ENCODE peak calls at places on chromosomes 11 and 22, in eight cellular contexts. One of them, this sample, is unnamed.

GRCh38 chr11:9639099-9639498 is 24.8 kb upstream of the SWAP70 start:
- DNase-seq in activated naive CD4-positive, alpha-beta T cell treated with anti-CD3 and anti-CD28 coated beads for 36 hours: no peak
- DNase-seq in ureter: no peak
- DNase-seq in stimulated activated CD8-positive, alpha-beta memory T cell treated with anti-CD3 and anti-CD28 coated beads, Interleukin-2, amount 100 ng/mL, for 48 hours: no peak
- DNase-seq in T-helper 2 cell: no peak
- DNase-seq in psoas muscle: peak
- DNase-seq in stimulated activated CD4-positive, alpha-beta T cell treated with anti-CD3 and anti-CD28 coated beads, Interleukin-1b, Interleukin-23, amount 100 ng/mL, for 24 hours: no peak
- DNase-seq in ACHN: no peak
- DNase-seq in this sample: no peak

GRCh38 chr11:117045956-117046355 is 52.3 kb downstream of the SIK3 start:
- DNase-seq in stimulated activated CD4-positive, alpha-beta T cell treated with anti-CD3 and anti-CD28 coated beads, Interleukin-1b, Interleukin-23, amount 100 ng/mL, for 24 hours: no peak
- DNase-seq in ACHN: no peak
- DNase-seq in T-helper 2 cell: no peak
- DNase-seq in stimulated activated CD8-positive, alpha-beta memory T cell treated with anti-CD3 and anti-CD28 coated beads, Interleukin-2, amount 100 ng/mL, for 48 hours: no peak
- DNase-seq in ureter: no peak
- DNase-seq in activated naive CD4-positive, alpha-beta T cell treated with anti-CD3 and anti-CD28 coated beads for 36 hours: no peak
- DNase-seq in psoas muscle: no peak
- DNase-seq in this sample: no peak

GRCh38 chr11:36131719-36132349 is 157.4 kb downstream of the COMMD9 start:
- DNase-seq in psoas muscle: peak
- DNase-seq in stimulated activated CD4-positive, alpha-beta T cell treated with anti-CD3 and anti-CD28 coated beads, Interleukin-1b, Interleukin-23, amount 100 ng/mL, for 24 hours: no peak
- DNase-seq in ACHN: no peak
- DNase-seq in T-helper 2 cell: no peak
- DNase-seq in ureter: peak
- DNase-seq in stimulated activated CD8-positive, alpha-beta memory T cell treated with anti-CD3 and anti-CD28 coated beads, Interleukin-2, amount 100 ng/mL, for 48 hours: no peak
- DNase-seq in activated naive CD4-positive, alpha-beta T cell treated with anti-CD3 and anti-CD28 coated beads for 36 hours: peak
- DNase-seq in this sample: no peak

GRCh38 chr22:36184433-36185035 is 17.1 kb downstream of the APOL4 start:
- DNase-seq in T-helper 2 cell: no peak
- DNase-seq in stimulated activated CD4-positive, alpha-beta T cell treated with anti-CD3 and anti-CD28 coated beads, Interleukin-1b, Interleukin-23, amount 100 ng/mL, for 24 hours: no peak
- DNase-seq in activated naive CD4-positive, alpha-beta T cell treated with anti-CD3 and anti-CD28 coated beads for 36 hours: no peak
- DNase-seq in ureter: no peak
- DNase-seq in stimulated activated CD8-positive, alpha-beta memory T cell treated with anti-CD3 and anti-CD28 coated beads, Interleukin-2, amount 100 ng/mL, for 48 hours: no peak
- DNase-seq in psoas muscle: no peak
- DNase-seq in ACHN: no peak
- DNase-seq in this sample: no peak

GRCh38 chr11:113551645-113552044 is 76.4 kb upstream of the DRD2 start:
- DNase-seq in ACHN: no peak
- DNase-seq in T-helper 2 cell: no peak
- DNase-seq in stimulated activated CD4-positive, alpha-beta T cell treated with anti-CD3 and anti-CD28 coated beads, Interleukin-1b, Interleukin-23, amount 100 ng/mL, for 24 hours: no peak
- DNase-seq in stimulated activated CD8-positive, alpha-beta memory T cell treated with anti-CD3 and anti-CD28 coated beads, Interleukin-2, amount 100 ng/mL, for 48 hours: no peak
- DNase-seq in psoas muscle: no peak
- DNase-seq in activated naive CD4-positive, alpha-beta T cell treated with anti-CD3 and anti-CD28 coated beads for 36 hours: no peak
- DNase-seq in ureter: no peak
- DNase-seq in this sample: no peak

GRCh38 chr11:31763296-31763695 is 47.8 kb downstream of the PAX6 start:
- DNase-seq in ACHN: no peak
- DNase-seq in stimulated activated CD8-positive, alpha-beta memory T cell treated with anti-CD3 and anti-CD28 coated beads, Interleukin-2, amount 100 ng/mL, for 48 hours: no peak
- DNase-seq in psoas muscle: no peak
- DNase-seq in ureter: no peak
- DNase-seq in stimulated activated CD4-positive, alpha-beta T cell treated with anti-CD3 and anti-CD28 coated beads, Interleukin-1b, Interleukin-23, amount 100 ng/mL, for 24 hours: no peak
- DNase-seq in activated naive CD4-positive, alpha-beta T cell treated with anti-CD3 and anti-CD28 coated beads for 36 hours: no peak
- DNase-seq in T-helper 2 cell: no peak
- DNase-seq in this sample: no peak

GRCh38 chr11:2535673-2536439 is 91.0 kb downstream of the KCNQ1 start:
- DNase-seq in T-helper 2 cell: no peak
- DNase-seq in ureter: no peak
- DNase-seq in psoas muscle: peak
- DNase-seq in stimulated activated CD4-positive, alpha-beta T cell treated with anti-CD3 and anti-CD28 coated beads, Interleukin-1b, Interleukin-23, amount 100 ng/mL, for 24 hours: no peak
- DNase-seq in activated naive CD4-positive, alpha-beta T cell treated with anti-CD3 and anti-CD28 coated beads for 36 hours: peak
- DNase-seq in stimulated activated CD8-positive, alpha-beta memory T cell treated with anti-CD3 and anti-CD28 coated beads, Interleukin-2, amount 100 ng/mL, for 48 hours: no peak
- DNase-seq in ACHN: no peak
- DNase-seq in this sample: no peak

GRCh38 chr11:28819741-28820140 is 711.6 kb downstream of the METTL15 start:
- DNase-seq in ACHN: no peak
- DNase-seq in psoas muscle: no peak
- DNase-seq in activated naive CD4-positive, alpha-beta T cell treated with anti-CD3 and anti-CD28 coated beads for 36 hours: no peak
- DNase-seq in T-helper 2 cell: no peak
- DNase-seq in stimulated activated CD4-positive, alpha-beta T cell treated with anti-CD3 and anti-CD28 coated beads, Interleukin-1b, Interleukin-23, amount 100 ng/mL, for 24 hours: no peak
- DNase-seq in stimulated activated CD8-positive, alpha-beta memory T cell treated with anti-CD3 and anti-CD28 coated beads, Interleukin-2, amount 100 ng/mL, for 48 hours: no peak
- DNase-seq in ureter: no peak
- DNase-seq in this sample: no peak

GRCh38 chr11:105181100-105181499 is 41.5 kb upstream of the CARD18 start:
- DNase-seq in activated naive CD4-positive, alpha-beta T cell treated with anti-CD3 and anti-CD28 coated beads for 36 hours: no peak
- DNase-seq in ACHN: no peak
- DNase-seq in stimulated activated CD8-positive, alpha-beta memory T cell treated with anti-CD3 and anti-CD28 coated beads, Interleukin-2, amount 100 ng/mL, for 48 hours: no peak
- DNase-seq in T-helper 2 cell: no peak
- DNase-seq in stimulated activated CD4-positive, alpha-beta T cell treated with anti-CD3 and anti-CD28 coated beads, Interleukin-1b, Interleukin-23, amount 100 ng/mL, for 24 hours: no peak
- DNase-seq in ureter: no peak
- DNase-seq in psoas muscle: no peak
- DNase-seq in this sample: no peak

GRCh38 chr11:108592591-108593213 is 866 bp downstream of the EXPH5 start:
- DNase-seq in psoas muscle: no peak
- DNase-seq in ACHN: peak
- DNase-seq in stimulated activated CD8-positive, alpha-beta memory T cell treated with anti-CD3 and anti-CD28 coated beads, Interleukin-2, amount 100 ng/mL, for 48 hours: no peak
- DNase-seq in activated naive CD4-positive, alpha-beta T cell treated with anti-CD3 and anti-CD28 coated beads for 36 hours: peak
- DNase-seq in ureter: no peak
- DNase-seq in stimulated activated CD4-positive, alpha-beta T cell treated with anti-CD3 and anti-CD28 coated beads, Interleukin-1b, Interleukin-23, amount 100 ng/mL, for 24 hours: peak
- DNase-seq in T-helper 2 cell: peak
- DNase-seq in this sample: peak